ENCODE peak calls at places on chromosomes 12 and 14, in four cellular contexts. K is cardiac muscle cell, X is cardiac fibroblast, C is foreskin fibroblast. O is an unnamed sample.

GRCh38 chr14:101350021-101350420 is 211.3 kb upstream of the DIO3 start:
- DNase-seq in K (no peak), X (no peak), C (no peak), O (no peak)

GRCh38 chr12:51994539-51994820 is 12.3 kb upstream of the TAMALIN start:
- DNase-seq in C (no peak), X (no peak), K (no peak), O (no peak)

GRCh38 chr14:92572050-92572449 is 58.5 kb downstream of the RIN3 start:
- DNase-seq in X (no peak), K (no peak), C (no peak), O (no peak)

GRCh38 chr12:105226219-105226618 is 9.8 kb downstream of the APPL2 start:
- DNase-seq in C (peak; percentile 97), X (peak; percentile 93), K (peak; percentile 89), O (peak; percentile 89)

GRCh38 chr14:71193663-71194062 is 286.4 kb downstream of the PCNX1 start:
- DNase-seq in X (no peak), C (no peak), K (no peak), O (no peak)

GRCh38 chr12:65335021-65335714 is 56.7 kb downstream of the MSRB3 start:
- DNase-seq in K (peak; percentile 95), X (peak; percentile 94), C (peak; percentile 90), O (peak; percentile 97)

GRCh38 chr14:75821828-75822521 is 159.8 kb downstream of the TGFB3 start:
- DNase-seq in X (no peak), K (no peak), C (peak; percentile 59), O (peak; percentile 86)

GRCh38 chr14:36519431-36520321 is at the start of gene NKX2-1:
- DNase-seq in C (no peak), K (no peak), X (no peak), O (no peak)

GRCh38 chr12:68028647-68029046 is 39.4 kb downstream of the IFNG-AS1 start:
- DNase-seq in K (no peak), C (no peak), X (no peak), O (no peak)

GRCh38 chr12:122946690-122947271 is 19.5 kb downstream of the ABCB9 start:
- DNase-seq in K (peak; percentile 97), X (peak; percentile 96), C (peak; percentile 100), O (peak; percentile 98)

GRCh38 chr12:52321433-52321832 is 235 bp upstream of the KRT83 start:
- DNase-seq in X (no peak), K (no peak), C (no peak), O (no peak)

GRCh38 chr14:61928300-61928699 is 166.1 kb downstream of the SNAPC1 start:
- DNase-seq in C (no peak), X (no peak), K (no peak), O (no peak)

GRCh38 chr12:96036765-96037455 is 1.5 kb upstream of the LTA4H start:
- DNase-seq in K (no peak), X (no peak), C (peak; percentile 76), O (no peak)

GRCh38 chr12:105204916-105205315 is 31.1 kb downstream of the APPL2 start:
- DNase-seq in C (peak; percentile 90), K (peak; percentile 43), X (peak; percentile 55), O (no peak)

DNA sequence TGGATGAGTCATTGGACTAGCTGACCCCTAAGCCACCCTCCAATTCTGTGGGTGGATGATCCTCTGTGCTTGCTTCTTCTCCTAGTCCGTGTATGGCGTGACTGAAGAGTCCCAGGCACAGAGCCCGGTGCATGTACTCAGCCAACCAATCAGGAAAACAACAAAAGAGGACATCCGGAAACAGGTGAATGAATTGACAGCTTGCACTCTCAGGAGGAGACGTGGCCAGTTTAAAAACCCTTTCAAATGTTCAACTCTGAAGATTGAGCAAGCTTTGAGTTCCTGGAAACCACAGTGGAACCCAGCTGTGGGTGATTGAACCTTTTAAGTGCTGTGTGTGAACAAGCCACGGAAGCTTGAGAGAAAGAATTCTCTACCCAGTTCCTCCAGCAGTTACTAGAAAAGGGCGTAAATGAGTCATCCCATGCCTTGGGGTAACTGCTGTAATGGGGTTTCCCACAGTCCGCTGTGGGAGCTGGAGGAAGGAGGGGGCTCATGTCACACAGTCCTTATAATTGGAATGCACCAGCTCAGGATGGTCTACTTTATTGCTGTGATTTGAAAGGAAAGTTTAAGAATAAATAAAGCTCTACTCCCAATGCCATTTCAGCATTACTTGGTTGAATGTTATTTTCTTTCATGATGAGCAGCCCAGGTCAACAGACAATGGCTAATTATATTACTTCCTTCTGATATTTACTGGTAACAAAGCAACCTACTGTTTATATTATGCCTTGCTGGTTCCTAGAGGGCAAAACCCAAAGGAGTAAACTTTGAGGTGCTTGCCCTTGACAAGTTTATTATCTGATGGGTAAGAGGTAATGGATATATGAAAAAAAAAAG is 417.0 kb downstream of the DPF3 start:
- DNase-seq in X (peak; percentile 30), C (peak; percentile 79), K (no peak), O (peak; percentile 74)
- TF ChIP-seq CTCF in X (no peak), C (no peak), K (no peak), O (no peak)

DNA sequence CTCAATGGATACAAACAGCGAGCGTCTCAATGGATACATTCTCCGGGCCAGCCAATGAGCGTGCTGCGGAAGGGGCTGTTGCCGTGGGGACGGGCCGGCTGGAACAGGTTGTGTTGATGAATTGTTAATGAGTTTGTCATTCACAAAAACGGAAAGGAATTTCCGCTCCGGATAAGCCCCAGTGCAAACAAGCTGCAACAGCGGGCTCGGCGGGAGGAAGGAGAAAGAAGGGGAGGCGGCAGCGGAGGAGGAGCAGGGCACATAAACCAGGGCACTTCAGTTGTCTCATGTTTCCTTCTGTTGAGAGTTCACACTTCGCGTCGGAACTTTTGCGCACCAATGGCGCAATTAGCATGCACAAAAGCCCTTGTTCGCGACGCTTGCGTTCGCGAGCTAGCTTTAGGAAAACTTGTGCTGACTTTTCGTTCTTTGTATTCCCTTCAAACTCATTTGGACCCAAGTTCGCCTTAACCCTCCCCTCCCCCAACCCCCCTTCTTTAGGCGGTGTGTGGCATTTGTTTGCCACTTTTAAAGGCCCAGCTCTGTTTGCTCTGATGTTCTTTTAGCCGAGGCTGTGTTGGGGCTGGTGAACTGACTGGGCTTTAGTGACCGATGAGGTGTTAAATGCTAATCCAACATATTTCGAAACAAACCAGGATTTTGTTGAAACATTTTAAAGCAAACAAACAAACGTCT is at the start of gene DUSP6:
- DNase-seq in C (peak; percentile 100), K (peak; percentile 100), X (peak; percentile 99), O (peak; percentile 100)
- H3K4me3 ChIP-seq in C (peak within 1 kb of the TSS; percentile 85), K (peak within 1 kb of the TSS; percentile 81), X (peak within 1 kb of the TSS; percentile 97), O (peak within 1 kb of the TSS; percentile 96)

DNA sequence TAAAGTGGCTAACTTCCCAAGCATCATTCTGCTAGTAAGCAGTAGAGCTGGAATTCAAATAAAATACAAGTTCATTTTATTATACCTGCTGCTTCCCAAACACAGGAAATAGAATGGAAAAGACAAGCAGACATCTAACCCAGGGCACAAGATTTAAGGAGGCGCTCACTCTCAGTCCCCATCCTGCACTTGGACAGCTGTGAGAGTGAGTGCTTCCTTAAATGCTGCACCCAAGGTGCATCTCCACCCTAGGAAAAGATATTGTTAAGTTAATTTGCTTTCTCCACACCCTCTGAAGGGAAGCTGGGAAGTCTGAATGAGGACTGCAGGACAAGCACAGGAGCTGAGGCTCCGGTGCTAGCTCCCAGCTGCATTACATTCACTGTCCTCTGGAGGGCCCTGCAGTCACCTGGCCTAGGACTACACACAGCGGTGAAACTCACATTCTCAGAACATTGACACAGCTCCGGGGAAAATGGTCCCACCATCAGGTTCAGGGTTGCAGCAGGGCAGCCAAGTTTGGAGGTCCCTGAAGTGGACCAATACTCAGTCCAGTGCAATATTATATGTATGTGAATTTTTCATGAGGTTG is 14.2 kb downstream of the HEBP1 start:
- DNase-seq in K (peak; percentile 38), X (peak; percentile 45), C (peak; percentile 57), O (no peak)
- TF ChIP-seq CTCF in K (peak; percentile 53), X (peak; percentile 69), C (peak; percentile 41), O (peak; percentile 70)

GRCh38 chr12:114479831-114480230 is 73.9 kb upstream of the TBX5 start:
- DNase-seq in K (peak; percentile 9), C (peak; percentile 47), X (no peak), O (no peak)
- H3K4me3 ChIP-seq in K (peak overlapping the region; percentile 47), C (peak overlapping the region; percentile 83), X (peak overlapping the region; percentile 44), O (peak overlapping the region; percentile 51)

GRCh38 chr12:26001530-26001929 is 43.0 kb downstream of the RASSF8 start:
- DNase-seq in K (no peak), C (no peak), X (no peak), O (no peak)
- TF ChIP-seq CTCF in K (no peak), C (no peak), X (no peak), O (no peak)

DNA sequence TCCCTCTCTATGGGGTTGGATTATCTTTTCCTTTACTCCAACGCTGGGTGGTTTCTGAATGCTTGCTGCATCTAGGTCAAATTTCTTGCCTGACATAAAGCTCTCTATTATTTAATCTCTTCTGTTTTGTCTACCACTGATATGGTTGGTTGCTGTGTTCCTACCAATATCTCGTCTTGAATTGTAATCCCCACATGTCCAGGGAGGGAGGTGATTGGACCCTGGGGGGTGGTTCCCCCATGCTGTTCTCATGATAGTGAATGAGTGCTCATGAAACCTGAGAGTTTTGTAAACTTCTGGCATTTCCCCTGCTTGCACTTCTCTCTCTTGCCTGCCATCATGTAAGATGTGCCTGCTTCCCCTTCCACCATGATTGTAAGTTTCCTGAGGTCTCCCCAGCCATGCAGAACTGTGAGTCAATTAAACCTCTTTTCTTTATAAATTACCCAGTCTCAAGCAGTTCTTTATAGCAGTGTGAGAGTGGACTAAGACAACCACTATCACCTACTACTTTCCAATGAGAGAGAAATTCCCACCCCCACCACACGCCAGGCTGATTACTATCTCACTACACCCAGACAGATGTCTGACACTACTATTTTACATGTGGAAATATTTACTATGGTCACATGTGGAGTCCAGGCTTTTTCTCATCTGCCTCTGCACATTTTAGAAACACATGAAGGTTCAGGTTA is 69.2 kb upstream of the ATP2B1 start:
- DNase-seq in X (no peak), C (no peak), K (no peak), O (no peak)
- H3K4me3 ChIP-seq in X (no peak overlapping the region), C (no peak overlapping the region), K (no peak overlapping the region), O (no peak overlapping the region)

GRCh38 chr14:52724360-52724644 is 5.7 kb upstream of the STYX start:
- DNase-seq in C (no peak), X (no peak), K (no peak), O (no peak)

GRCh38 chr14:52729585-52729924 is 411 bp upstream of the STYX start:
- DNase-seq in C (no peak), K (no peak), X (no peak), O (no peak)

GRCh38 chr14:52730708-52731111 is 744 bp downstream of the STYX start:
- DNase-seq in K (peak; percentile 24), C (no peak), X (peak; percentile 24), O (no peak)

GRCh38 chr14:52733824-52734223 is 3.9 kb downstream of the STYX start:
- DNase-seq in K (no peak), C (no peak), X (no peak), O (no peak)

DNA sequence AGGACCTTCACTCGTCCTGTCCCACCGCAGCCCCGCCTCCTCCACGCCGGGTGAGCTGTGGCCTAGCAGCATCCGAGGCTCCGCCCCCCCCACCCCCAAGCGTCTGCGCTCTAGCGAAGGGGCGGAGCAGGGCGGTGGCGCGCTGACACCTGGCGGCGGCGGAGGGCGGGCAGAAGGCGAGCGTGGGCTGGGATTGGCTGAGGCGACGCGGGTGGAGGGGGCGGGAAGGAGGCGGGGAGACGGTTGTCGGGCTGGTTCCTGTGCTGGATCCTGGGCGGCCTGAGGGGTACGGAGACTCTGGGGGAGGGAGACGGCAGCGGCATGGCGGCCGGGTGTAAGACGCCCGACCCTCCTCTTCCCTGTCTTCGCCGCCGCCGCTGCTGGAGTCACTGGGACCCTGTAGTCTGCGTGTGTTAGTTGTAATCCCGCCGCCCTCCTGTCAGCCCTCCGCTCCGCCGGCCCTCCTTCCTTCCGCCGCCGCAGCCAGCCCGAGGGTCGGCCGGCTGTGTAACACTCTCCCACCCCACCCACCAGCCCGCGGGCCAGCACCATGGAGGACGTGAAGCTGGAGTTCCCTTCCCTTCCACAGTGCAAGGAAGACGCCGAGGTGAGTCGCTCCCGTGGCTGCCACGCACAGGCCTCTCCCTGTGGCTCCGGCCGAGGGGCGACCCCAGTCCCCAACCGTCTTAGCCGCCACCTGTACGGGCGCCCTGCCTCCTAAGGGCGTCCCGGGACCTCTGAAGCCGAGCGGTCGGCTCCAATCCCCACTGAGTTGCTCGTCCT is at the start of gene STYX:
- DNase-seq in K (peak; percentile 99), C (peak; percentile 100), X (peak; percentile 99), O (peak; percentile 99)
- TF ChIP-seq CTCF in K (no peak), C (no peak), X (no peak), O (no peak)